ENCODE peak calls at places on chromosomes 6 and 20, in ten cellular contexts. Z, T, G, K, A, D, Q, S, J and H are unnamed samples.

GRCh38 chr6:137390264-137390787 is 103.9 kb downstream of the OLIG3 start:
- DNase-seq in Z (no peak), T (no peak), G (no peak), K (no peak), A (no peak), D (no peak), Q (no peak), S (no peak), J (no peak), H (no peak)

GRCh38 chr6:26218824-26219223 is 131.6 kb downstream of the HFE start:
- DNase-seq in Z (no peak), T (no peak), G (no peak), K (no peak), A (no peak), D (no peak), Q (no peak), S (no peak), J (no peak), H (no peak)

GRCh38 chr6:129748212-129748900 is 38.4 kb upstream of the ARHGAP18 start:
- DNase-seq in Z (peak; percentile 60), T (no peak), G (peak; percentile 61), K (peak; percentile 29), A (peak; percentile 70), D (no peak), Q (peak; percentile 11), S (no peak), J (peak; percentile 90), H (no peak)

GRCh38 chr6:133568970-133569889 is 319.7 kb upstream of the TCF21 start:
- DNase-seq in Z (peak; percentile 89), T (no peak), G (peak; percentile 91), K (no peak), A (no peak), D (peak; percentile 50), Q (peak; percentile 48), S (peak; percentile 58), J (peak; percentile 87), H (peak; percentile 25)

GRCh38 chr20:46575394-46575793 is 24.9 kb upstream of the OCSTAMP start:
- DNase-seq in Z (no peak), T (no peak), G (no peak), K (no peak), A (no peak), D (no peak), Q (no peak), S (no peak), J (no peak), H (no peak)

GRCh38 chr20:63519765-63520593 is 586 bp upstream of the PPDPF start:
- DNase-seq in Z (no peak), T (peak; percentile 80), G (peak; percentile 29), K (peak; percentile 68), A (peak; percentile 85), D (no peak), Q (no peak), S (no peak), J (no peak), H (no peak)

GRCh38 chr6:38671885-38672467 is 31.0 kb downstream of the GLO1 start:
- DNase-seq in Z (peak; percentile 80), T (no peak), G (peak; percentile 76), K (peak; percentile 28), A (no peak), D (peak; percentile 14), Q (peak; percentile 24), S (peak; percentile 32), J (peak; percentile 28), H (peak; percentile 25)

GRCh38 chr6:13256614-13257013 is 71.7 kb downstream of the TBC1D7 start:
- DNase-seq in Z (peak; percentile 26), T (no peak), G (no peak), K (no peak), A (no peak), D (no peak), Q (peak; percentile 11), S (no peak), J (no peak), H (no peak)

DNA sequence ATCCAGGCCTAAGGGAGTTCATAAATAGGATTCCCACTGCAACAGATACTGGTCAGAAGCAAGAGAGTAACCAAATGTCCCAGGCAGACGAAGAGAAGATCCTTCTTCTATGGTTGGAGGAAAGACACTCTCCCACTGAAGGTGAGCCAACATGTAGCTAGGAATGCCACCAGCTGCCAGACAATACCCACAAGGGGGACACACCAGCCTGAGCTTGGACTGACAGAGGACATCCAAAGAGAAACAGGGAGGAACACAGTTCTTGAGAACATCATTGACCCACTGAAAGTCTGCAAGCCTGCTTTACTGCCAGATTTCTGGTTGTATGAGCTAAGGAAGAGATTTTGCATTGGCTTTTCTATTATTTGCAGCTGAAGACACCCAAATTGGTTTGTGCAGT is 80.1 kb downstream of the PXDC1 start:
- DNase-seq in Z (no peak), T (no peak), G (no peak), K (no peak), A (no peak), D (no peak), Q (no peak), S (no peak), J (no peak), H (no peak)
- TF ChIP-seq CTCF in Z (no peak), T (no peak), G (no peak), K (no peak), A (no peak), D (no peak), Q (no peak), S (no peak), J (no peak), H (no peak)

GRCh38 chr6:116248577-116248976 is 5.3 kb downstream of the TSPYL4 start:
- DNase-seq in Z (no peak), T (no peak), G (no peak), K (no peak), A (no peak), D (no peak), Q (no peak), S (no peak), J (no peak), H (no peak)

GRCh38 chr6:116253188-116253504 is 729 bp downstream of the TSPYL4 start:
- DNase-seq in Z (no peak), T (no peak), G (no peak), K (no peak), A (no peak), D (no peak), Q (no peak), S (no peak), J (no peak), H (no peak)

GRCh38 chr6:116253505-116254296 is at the start of gene TSPYL4:
- DNase-seq in Z (peak; percentile 98), T (peak; percentile 95), G (peak; percentile 97), K (peak; percentile 96), A (peak; percentile 91), D (no peak), Q (peak; percentile 96), S (peak; percentile 91), J (peak; percentile 86), H (peak; percentile 81)

GRCh38 chr6:116254297-116254724 is 436 bp upstream of the TSPYL4 start:
- DNase-seq in Z (no peak), T (no peak), G (no peak), K (no peak), A (no peak), D (peak; percentile 26), Q (no peak), S (no peak), J (no peak), H (no peak)

DNA sequence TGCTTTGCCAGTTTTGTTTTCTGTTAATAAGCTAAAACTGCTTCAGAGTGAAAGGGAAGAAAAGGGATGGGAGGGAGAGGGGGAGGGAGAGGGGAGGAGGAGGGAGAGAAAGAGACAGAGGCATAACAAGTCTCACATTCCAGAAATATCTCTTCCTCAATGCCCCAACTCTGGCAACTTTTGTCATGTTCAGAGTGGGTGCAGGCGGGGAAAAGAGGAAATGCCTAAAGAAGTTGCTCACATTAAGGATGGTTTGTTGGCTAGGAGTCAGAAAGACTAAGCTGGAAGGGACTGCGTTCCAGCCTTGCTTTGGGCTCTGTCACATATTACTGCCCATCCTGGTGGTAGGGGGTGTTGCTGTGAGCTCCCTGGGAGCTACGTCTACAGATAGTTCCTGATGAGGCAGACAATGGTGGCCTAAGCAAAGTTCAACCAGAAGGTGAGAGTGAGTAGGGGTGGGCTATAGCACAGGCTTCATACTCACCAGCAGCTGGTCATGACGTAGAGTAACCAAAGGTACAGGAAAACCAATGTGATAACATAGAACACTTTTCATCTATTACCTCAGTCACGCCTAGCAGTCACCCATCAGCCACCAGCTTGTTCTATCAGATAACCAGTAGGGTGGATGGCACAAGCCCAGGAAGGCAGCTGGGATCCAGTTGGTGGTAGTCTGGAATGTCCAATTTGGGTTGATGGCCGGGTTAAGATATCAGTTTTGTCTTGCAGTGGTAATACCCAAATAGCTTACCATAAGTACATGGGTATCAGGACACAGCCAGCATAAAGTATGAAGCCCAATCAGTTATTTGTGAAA is 2.1 kb downstream of the TSPYL4 start:
- DNase-seq in Z (peak; percentile 78), T (no peak), G (peak; percentile 80), K (no peak), A (no peak), D (no peak), Q (no peak), S (no peak), J (no peak), H (no peak)
- H3K4me3 ChIP-seq in Z (peak overlapping the region; percentile 98), T (peak overlapping the region; percentile 23), G (peak overlapping the region; percentile 41), K (no peak overlapping the region), A (no peak overlapping the region), D (peak overlapping the region; percentile 98), Q (no peak overlapping the region), S (peak overlapping the region; percentile 52), J (no peak overlapping the region), H (peak overlapping the region; percentile 47)

GRCh38 chr6:55137925-55138324 is 36.4 kb upstream of the HCRTR2 start:
- DNase-seq in Z (no peak), T (no peak), G (no peak), K (no peak), A (no peak), D (no peak), Q (no peak), S (no peak), J (no peak), H (no peak)
- TF ChIP-seq CTCF in Z (no peak), T (no peak), G (no peak), K (no peak), A (no peak), D (no peak), Q (no peak), S (no peak), J (no peak), H (no peak)

GRCh38 chr6:43076928-43077809 is 1.1 kb downstream of the PTK7 start:
- DNase-seq in Z (peak; percentile 35), T (no peak), G (peak; percentile 38), K (peak; percentile 35), A (no peak), D (no peak), Q (no peak), S (no peak), J (no peak), H (no peak)

GRCh38 chr6:43077981-43078411 is 1.9 kb downstream of the PTK7 start:
- DNase-seq in Z (no peak), T (no peak), G (peak; percentile 67), K (no peak), A (no peak), D (no peak), Q (no peak), S (no peak), J (no peak), H (no peak)

GRCh38 chr6:43076093-43076927 is at the start of gene PTK7:
- DNase-seq in Z (peak; percentile 45), T (peak; percentile 46), G (peak; percentile 54), K (peak; percentile 43), A (no peak), D (no peak), Q (no peak), S (no peak), J (no peak), H (no peak)

GRCh38 chr6:43081043-43081442 is 4.9 kb downstream of the PTK7 start:
- DNase-seq in Z (no peak), T (no peak), G (no peak), K (no peak), A (no peak), D (no peak), Q (no peak), S (no peak), J (no peak), H (no peak)

GRCh38 chr6:43078651-43079050 is 2.5 kb downstream of the PTK7 start:
- DNase-seq in Z (no peak), T (no peak), G (peak; percentile 85), K (no peak), A (no peak), D (peak; percentile 82), Q (no peak), S (no peak), J (no peak), H (no peak)
- H3K4me3 ChIP-seq in Z (no peak overlapping the region), T (no peak overlapping the region), G (peak overlapping the region; percentile 76), K (no peak overlapping the region), A (no peak overlapping the region), D (peak overlapping the region; percentile 94), Q (no peak overlapping the region), S (peak overlapping the region; percentile 87), J (no peak overlapping the region), H (peak overlapping the region; percentile 1)